ENCODE peak calls at places on chromosomes 4 and X, in four cellular contexts. F is body of pancreas, O is breast epithelium, H is ovary. T is an unnamed sample.

GRCh38 chr4:44632733-44633132 is 18.7 kb downstream of the YIPF7 start:
- DNase-seq in F (no peak), O (no peak), H (no peak), T (no peak)

GRCh38 chr4:14879643-14880042 is 122.6 kb upstream of the CPEB2 start:
- DNase-seq in F (no peak), O (peak), H (no peak), T (no peak)

GRCh38 chr4:74675673-74676279 is 118.5 kb downstream of the BTC start:
- DNase-seq in F (peak), O (no peak), H (no peak), T (no peak)

GRCh38 chrX:154059231-154059630 is 38.3 kb downstream of the MECP2 start:
- DNase-seq in F (no peak), O (no peak), H (no peak), T (no peak)

GRCh38 chr4:158090323-158090722 is 82.5 kb downstream of the GASK1B start:
- DNase-seq in F (peak), O (no peak), H (peak), T (no peak)

GRCh38 chrX:56783450-56783831 is 54.4 kb downstream of the NBDY start:
- DNase-seq in F (peak), O (no peak), H (peak), T (no peak)

GRCh38 chrX:10795721-10796120 is 175.3 kb upstream of the MID1 start:
- DNase-seq in F (no peak), O (no peak), H (no peak), T (no peak)

GRCh38 chr4:155026715-155027114 is 181.7 kb upstream of the NPY2R start:
- DNase-seq in F (no peak), O (no peak), H (no peak), T (no peak)

GRCh38 chr4:145878501-145879435 is 59.9 kb downstream of the ZNF827 start:
- DNase-seq in F (no peak), O (no peak), H (no peak), T (no peak)

GRCh38 chr4:8201341-8201781 is 2.3 kb downstream of the SH3TC1 start:
- DNase-seq in F (no peak), O (no peak), H (no peak), T (no peak)

GRCh38 chr4:185384877-185385465 is 10.8 kb downstream of the LRP2BP start:
- DNase-seq in F (no peak), O (no peak), H (no peak), T (no peak)

GRCh38 chr4:115110191-115111166 is 2.9 kb downstream of the NDST4 start:
- DNase-seq in F (peak), O (no peak), H (no peak), T (no peak)

GRCh38 chrX:136761410-136761809 is 19.3 kb downstream of the ARHGEF6 start:
- DNase-seq in F (no peak), O (no peak), H (no peak), T (no peak)

GRCh38 chrX:48835524-48836329 is at the start of gene PCSK1N:
- DNase-seq in F (peak), O (no peak), H (no peak), T (no peak)

GRCh38 chr4:61950625-61951024 is 750.5 kb downstream of the ADGRL3 start:
- DNase-seq in F (no peak), O (no peak), H (no peak), T (no peak)

GRCh38 chr4:98932539-98932938 is 3.6 kb upstream of the EIF4E start:
- DNase-seq in F (no peak), O (no peak), H (no peak), T (no peak)

GRCh38 chr4:159169903-159170302 is 67.0 kb downstream of the RAPGEF2 start:
- DNase-seq in F (no peak), O (no peak), H (no peak), T (no peak)
- TF ChIP-seq POLR2A in F (no peak), O (no peak), H (no peak), T (no peak)

GRCh38 chrX:30577362-30577961 is at the start of gene TASL:
- DNase-seq in F (no peak), O (no peak), H (no peak), T (no peak)
- H3K4me3 ChIP-seq in F (no peak), O (no peak), H (no peak), T (peak)

DNA sequence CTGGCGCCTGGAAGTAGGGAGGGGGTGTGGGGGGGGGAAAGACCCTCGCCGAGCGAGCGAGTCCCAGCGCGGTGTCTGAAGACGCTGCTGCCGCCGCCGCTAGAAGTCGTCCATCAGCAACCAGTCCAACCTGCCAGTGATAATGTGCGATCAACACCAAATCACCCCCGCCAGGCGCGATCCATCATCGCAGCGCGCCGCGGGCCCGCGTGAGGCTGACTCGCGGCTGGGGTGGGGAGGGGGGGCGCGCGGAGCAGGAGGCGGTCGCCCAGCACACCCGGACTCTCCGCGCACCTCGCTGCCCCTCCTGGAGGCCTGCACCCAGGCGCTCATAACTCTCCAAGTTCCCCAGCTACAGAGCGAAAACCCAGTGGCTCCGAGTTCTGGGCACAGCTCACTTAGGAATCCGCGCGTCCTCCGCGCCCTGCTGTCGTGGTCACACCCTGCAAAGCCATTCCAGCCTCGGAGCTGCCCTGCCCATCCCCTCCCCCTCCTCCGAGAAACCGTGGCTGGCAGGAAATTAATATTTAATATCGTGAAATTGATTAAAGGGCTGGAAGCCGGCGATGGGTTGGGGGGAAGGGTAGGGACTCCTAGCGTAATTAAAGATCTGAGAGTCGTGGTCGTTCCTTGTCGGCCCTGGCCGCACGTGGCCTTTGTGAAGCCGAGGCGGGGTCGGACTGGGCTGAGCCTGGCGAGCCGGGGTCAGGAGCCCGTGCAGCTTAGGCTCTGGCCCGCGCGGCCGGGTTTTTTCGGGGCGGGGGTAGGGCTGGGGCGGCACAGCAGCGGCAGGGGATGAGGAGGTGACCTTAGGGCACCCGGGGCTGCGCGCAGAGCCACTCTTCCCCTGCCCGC is 58.1 kb upstream of the BCOR start:
- DNase-seq in F (no peak), O (no peak), H (peak), T (no peak)
- TF ChIP-seq POLR2A in F (no peak), O (no peak), H (no peak), T (no peak)

DNA sequence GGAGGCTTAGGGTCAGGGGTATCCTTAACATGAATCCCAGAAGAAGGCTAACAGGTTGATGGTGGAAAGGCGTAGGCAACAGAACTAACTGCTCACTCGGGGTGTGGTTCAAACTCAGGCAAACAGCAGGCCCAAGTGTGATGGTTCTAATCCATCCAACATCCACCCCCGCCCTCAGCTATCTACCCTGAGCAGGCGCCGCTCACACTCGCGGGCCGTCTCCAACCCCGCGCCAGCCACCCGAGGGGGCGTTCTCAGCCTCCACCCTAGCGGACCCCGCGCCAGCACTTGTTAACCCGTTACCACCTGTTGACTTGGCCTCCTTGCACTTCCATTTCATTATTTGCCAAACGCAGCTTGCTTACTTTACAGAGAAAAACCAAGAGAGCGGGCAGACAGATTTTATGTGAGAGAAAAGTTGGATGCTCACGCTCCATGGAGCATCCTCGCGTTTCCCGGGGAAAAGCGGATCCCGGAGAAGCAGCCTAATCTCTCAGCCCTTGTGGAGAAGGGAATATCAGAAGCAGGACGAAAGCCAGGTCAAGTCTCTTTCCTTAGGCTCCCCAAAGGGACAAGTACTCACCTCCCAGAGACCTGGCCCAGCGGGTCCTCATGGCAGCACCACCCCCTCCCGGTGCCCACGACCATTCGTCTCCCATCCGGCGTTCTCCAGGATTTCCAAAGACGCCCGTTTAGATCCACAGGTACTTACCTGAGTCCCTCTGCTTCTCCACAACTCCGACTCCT is 757 bp downstream of the SNCA start:
- DNase-seq in F (no peak), O (no peak), H (peak), T (no peak)
- H3K4me3 ChIP-seq in F (peak), O (peak), H (peak), T (peak)

GRCh38 chr4:122577189-122577553 is 43.7 kb downstream of the IL21 start:
- DNase-seq in F (no peak), O (no peak), H (no peak), T (no peak)

GRCh38 chr4:122576261-122577188 is 44.3 kb downstream of the IL21 start:
- DNase-seq in F (no peak), O (no peak), H (no peak), T (no peak)

GRCh38 chr4:122583906-122584305 is 37.0 kb downstream of the IL21 start:
- DNase-seq in F (no peak), O (no peak), H (peak), T (no peak)

DNA sequence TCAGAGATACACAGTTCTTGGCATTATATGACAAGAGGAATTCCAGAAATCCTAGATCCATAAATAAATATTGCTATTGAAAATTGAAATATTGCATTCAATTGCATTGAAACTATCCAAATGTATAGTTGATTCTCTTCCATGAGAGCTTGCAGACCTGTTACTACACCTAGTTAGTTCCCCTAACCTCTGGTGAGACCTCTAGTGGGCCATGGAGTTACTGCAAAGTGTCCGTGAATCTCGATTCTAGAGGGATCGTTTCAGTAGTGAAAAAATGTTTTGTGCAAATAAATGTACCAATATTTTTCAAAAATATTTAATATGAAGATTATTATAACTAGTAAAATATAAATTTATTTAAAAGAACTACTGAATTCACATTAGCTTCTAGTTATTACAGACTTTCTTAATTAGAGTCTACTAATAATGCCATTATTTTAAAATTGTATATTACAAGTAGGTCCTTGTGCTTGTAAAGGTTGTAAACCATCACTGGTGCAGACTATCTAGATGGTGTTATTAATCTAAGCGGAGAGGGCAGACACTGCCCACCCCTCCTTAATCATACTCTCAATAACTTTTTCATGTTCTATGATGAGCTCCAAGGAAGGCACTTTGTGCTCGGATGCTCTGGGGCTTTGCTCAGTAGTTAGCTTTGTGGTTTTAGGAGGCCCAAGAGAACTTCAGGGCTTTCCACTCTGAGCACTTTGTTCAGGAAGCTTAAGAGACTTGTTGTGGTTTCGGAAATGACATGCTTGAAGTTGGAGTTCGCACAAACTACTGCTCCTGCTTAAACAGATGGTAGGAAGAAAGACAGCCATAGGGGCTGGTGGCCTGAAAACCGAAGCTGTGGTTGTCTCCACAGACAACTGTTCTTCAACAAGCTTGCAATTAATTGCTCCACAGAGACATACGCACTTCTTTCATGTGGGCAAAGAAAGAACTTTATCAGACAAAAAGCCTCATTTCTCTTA is 42.8 kb downstream of the IL21 start:
- DNase-seq in F (peak), O (no peak), H (no peak), T (peak)
- TF ChIP-seq POLR2A in F (no peak), O (no peak), H (no peak), T (no peak)

DNA sequence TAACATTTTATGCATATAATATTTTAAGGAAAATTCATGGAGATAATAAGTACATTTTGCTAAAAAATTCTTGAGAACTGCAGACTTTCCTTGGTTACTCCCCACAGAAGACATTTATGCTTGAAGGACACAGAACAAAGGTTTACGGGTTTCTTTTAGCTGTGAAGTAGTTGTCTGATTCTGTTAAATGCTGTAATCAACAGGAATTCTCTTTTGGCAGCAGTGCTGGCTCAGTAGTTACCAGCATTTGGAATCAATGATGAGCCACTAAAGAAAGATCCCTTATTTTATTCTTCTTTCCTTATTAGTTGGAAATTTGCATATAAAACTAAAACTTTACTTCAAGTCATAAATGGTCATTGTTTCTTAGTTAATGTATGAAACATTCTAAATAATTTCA is 199.3 kb upstream of the FAT4 start:
- DNase-seq in F (no peak), O (no peak), H (no peak), T (no peak)
- H3K4me3 ChIP-seq in F (no peak), O (no peak), H (no peak), T (no peak)

DNA sequence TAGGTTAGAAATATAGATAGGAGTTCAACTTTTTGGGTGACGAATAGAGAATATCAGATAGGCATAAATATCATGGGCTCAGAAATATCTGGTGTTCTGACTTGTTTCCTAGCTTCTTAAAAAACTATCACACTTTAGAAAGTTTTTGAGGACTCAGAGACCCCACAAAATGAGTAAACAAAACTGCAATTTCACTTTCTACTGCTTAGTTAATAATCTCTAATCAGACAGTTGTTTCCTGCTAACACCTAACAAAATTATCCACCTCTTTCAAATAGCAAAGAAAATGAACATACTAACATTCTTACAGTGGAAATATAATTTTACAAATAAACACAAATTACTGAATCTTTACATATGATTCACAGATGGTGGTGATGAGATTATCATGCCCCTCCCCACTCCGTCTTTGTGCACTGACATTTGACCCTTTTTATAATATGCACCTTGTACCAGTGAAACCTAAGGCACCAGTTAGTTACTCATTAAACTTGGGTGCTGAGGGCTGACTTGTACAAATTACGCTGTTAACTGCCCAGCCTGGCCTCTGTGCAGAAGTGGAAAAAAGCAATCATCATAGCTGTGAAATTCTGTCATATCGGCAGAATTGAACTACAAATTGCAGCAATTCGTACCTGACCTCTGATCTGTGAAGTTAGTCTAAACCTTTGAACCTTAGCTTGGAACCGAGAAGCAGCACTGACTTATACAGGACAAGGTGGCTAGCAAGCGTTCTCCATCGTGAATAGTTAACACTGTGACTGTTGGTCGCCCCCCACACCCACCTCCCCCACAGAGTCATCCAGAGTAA is 138.7 kb downstream of the CHRNA9 start:
- DNase-seq in F (peak), O (no peak), H (no peak), T (no peak)
- TF ChIP-seq POLR2A in F (peak), O (no peak), H (no peak), T (no peak)

GRCh38 chr4:16912896-16913295 is 14.5 kb upstream of the LDB2 start:
- DNase-seq in F (no peak), O (no peak), H (no peak), T (no peak)

GRCh38 chr4:16908377-16909021 is 10.1 kb upstream of the LDB2 start:
- DNase-seq in F (no peak), O (no peak), H (no peak), T (no peak)

GRCh38 chr4:16914208-16914607 is 15.8 kb upstream of the LDB2 start:
- DNase-seq in F (no peak), O (no peak), H (no peak), T (no peak)

DNA sequence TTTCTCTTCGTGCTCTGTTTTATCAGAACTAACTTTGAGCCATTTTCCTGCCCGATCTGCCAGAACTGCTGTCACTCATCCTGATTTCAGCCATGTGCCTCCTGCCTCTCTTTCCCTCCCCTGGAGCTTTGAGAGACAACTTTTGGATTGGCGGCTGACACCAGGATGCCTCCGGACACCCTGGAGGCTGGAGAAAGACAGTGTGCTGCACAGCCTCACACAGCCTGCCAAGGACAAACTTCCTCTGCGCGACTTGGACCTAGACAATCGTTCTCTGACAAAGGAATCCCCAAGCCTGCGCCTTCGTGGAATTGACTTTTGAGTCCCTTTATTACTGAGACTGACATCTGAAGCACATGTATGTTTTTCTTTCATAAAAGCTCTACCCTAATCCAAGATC is 10.8 kb upstream of the LDB2 start:
- DNase-seq in F (no peak), O (no peak), H (no peak), T (no peak)
- H3K4me3 ChIP-seq in F (no peak), O (no peak), H (no peak), T (no peak)

GRCh38 chrX:71111851-71112468 is 583 bp upstream of the IL2RG start:
- DNase-seq in F (no peak), O (no peak), H (no peak), T (no peak)
- TF ChIP-seq POLR2A in F (no peak), O (no peak), H (no peak), T (no peak)

DNA sequence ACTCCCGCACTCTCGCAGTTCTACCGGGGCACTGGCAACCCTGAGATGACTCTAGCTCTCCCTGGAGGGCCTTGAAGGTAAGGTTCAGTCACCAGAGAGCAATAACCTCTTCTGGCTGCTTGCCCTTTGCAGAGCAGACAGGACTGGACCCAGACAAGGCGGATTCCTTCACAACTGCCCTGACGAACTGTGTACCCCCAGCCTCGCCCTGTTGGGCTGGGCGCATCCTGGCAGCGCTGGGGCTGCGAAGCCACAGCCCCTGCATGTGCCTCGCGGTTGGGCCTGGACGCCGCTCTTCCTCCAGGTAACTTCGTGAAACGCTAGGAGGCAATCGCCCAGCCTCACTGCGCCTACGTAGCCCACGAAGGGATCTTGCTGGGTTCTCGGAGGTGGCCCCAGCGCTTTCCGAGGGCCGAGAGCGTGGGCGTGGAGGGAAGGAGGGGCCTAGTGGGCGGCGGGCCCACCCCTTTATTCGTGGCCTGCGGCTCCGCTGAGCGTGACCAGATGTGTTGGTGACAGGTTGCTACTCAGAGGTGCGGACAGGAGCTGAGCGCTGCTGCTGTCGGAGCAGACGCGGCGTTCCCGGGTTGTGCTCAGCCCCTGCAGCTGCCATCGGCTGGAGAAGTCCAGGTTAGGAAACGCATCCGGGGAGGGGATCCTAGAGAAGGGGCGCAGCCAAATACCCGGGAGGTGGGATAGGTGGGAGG is 1.9 kb upstream of the MAMLD1 start:
- DNase-seq in F (peak), O (no peak), H (peak), T (no peak)
- H3K4me3 ChIP-seq in F (no peak), O (peak), H (peak), T (peak)